ENCODE peak calls at places on chromosomes 6 and 20, in eight cellular contexts. A is mucosa of descending colon, Y is choroid plexus epithelial cell, D is AG04450, R is dorsolateral prefrontal cortex, V is transverse colon, M is IMR-90, E is ovary. U is an unnamed sample.

GRCh38 chr20:7940341-7940740 is at the start of gene HAO1:
- DNase-seq in A (no peak), Y (no peak), D (no peak), R (no peak), V (no peak), M (no peak), E (no peak), U (no peak)

GRCh38 chr6:125950293-125950692 is 6.3 kb upstream of the HINT3 start:
- DNase-seq in A (no peak), Y (peak; percentile 71), D (no peak), R (no peak), V (no peak), M (peak; percentile 84), E (no peak), U (peak; percentile 65)

GRCh38 chr6:1624848-1625341 is 15.2 kb downstream of the FOXC1 start:
- DNase-seq in A (no peak), Y (no peak), D (no peak), R (no peak), V (no peak), M (peak; percentile 62), E (no peak), U (peak; percentile 35)

GRCh38 chr20:7935027-7935551 is 5.2 kb downstream of the HAO1 start:
- DNase-seq in A (no peak), Y (no peak), D (no peak), R (no peak), V (no peak), M (no peak), E (no peak), U (no peak)

GRCh38 chr6:149988550-149989336 is 25.0 kb downstream of the ULBP1 start:
- DNase-seq in A (no peak), Y (no peak), D (no peak), R (no peak), V (no peak), M (no peak), E (no peak), U (no peak)

GRCh38 chr6:169216830-169217229 is 36.8 kb downstream of the THBS2 start:
- DNase-seq in A (no peak), Y (no peak), D (no peak), R (no peak), V (no peak), M (no peak), E (no peak), U (peak; percentile 66)

GRCh38 chr6:135869857-135870256 is 18.4 kb downstream of the PDE7B start:
- DNase-seq in A (no peak), Y (no peak), D (no peak), R (no peak), V (no peak), M (peak; percentile 30), E (no peak), U (no peak)

GRCh38 chr20:34931771-34932170 is 23.8 kb downstream of the GSS start:
- DNase-seq in A (no peak), Y (no peak), D (no peak), R (no peak), V (no peak), M (no peak), E (no peak), U (no peak)

GRCh38 chr6:32614366-32615081 is 22.7 kb upstream of the HLA-DQA1 start:
- DNase-seq in A (no peak), Y (no peak), D (no peak), R (no peak), V (no peak), M (no peak), E (no peak), U (no peak)

GRCh38 chr20:17658648-17658993 is 23.4 kb downstream of the RRBP1 start:
- DNase-seq in A (no peak), Y (no peak), D (no peak), R (no peak), V (no peak), M (no peak), E (no peak), U (no peak)

GRCh38 chr6:110561016-110561396 is 84.6 kb upstream of the SLC22A16 start:
- DNase-seq in A (no peak), Y (no peak), D (no peak), R (no peak), V (no peak), M (no peak), E (no peak), U (no peak)

GRCh38 chr6:27795697-27796494 is 116.3 kb downstream of the OR2B2 start:
- DNase-seq in A (no peak), Y (peak; percentile 94), D (peak; percentile 84), R (peak; percentile 40), V (no peak), M (peak; percentile 89), E (peak; percentile 37), U (peak; percentile 95)

GRCh38 chr6:53410508-53411258 is 61.9 kb upstream of the ELOVL5 start:
- DNase-seq in A (peak; percentile 48), Y (peak; percentile 69), D (no peak), R (no peak), V (peak; percentile 29), M (peak; percentile 33), E (peak; percentile 19), U (peak; percentile 51)

GRCh38 chr6:96862560-96862959 is 25.3 kb upstream of the GPR63 start:
- DNase-seq in A (no peak), Y (no peak), D (no peak), R (no peak), V (no peak), M (no peak), E (no peak), U (no peak)

GRCh38 chr6:106156863-106157262 is 70.7 kb downstream of the PRDM1 start:
- DNase-seq in A (no peak), Y (no peak), D (no peak), R (no peak), V (no peak), M (no peak), E (no peak), U (no peak)

GRCh38 chr20:58137651-58138265 is 90.7 kb downstream of the ANKRD60 start:
- DNase-seq in A (no peak), Y (no peak), D (no peak), R (no peak), V (no peak), M (no peak), E (no peak), U (no peak)

DNA sequence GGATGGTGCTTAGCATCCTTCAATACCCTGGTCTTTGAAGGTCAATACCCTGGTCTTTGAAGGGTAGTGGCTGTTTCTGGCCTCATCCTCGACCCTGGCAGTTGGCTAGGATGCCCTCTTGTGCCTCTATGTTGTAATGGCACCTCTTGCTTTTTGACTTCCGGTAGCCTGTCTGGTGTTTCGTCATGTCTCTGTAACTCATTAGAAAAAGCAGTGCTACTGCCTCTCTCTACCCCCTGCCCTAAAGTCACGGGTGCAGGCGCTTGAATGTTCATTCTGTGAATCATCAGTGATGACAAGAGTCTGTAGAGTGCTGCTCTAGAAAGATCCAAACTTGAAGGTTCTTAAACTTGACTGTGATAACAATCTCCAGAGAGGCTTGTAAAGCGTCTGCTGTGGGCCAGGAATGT is 28.3 kb downstream of the RSPO4 start:
- DNase-seq in A (no peak), Y (peak; percentile 50), D (no peak), R (no peak), V (peak; percentile 12), M (peak; percentile 10), E (no peak), U (peak; percentile 67)
- TF ChIP-seq CTCF in A (no peak), Y (peak; percentile 36), D (peak; percentile 27), R (no peak), V (peak; percentile 23), M (peak; percentile 28), E (no peak), U (peak; percentile 45)

DNA sequence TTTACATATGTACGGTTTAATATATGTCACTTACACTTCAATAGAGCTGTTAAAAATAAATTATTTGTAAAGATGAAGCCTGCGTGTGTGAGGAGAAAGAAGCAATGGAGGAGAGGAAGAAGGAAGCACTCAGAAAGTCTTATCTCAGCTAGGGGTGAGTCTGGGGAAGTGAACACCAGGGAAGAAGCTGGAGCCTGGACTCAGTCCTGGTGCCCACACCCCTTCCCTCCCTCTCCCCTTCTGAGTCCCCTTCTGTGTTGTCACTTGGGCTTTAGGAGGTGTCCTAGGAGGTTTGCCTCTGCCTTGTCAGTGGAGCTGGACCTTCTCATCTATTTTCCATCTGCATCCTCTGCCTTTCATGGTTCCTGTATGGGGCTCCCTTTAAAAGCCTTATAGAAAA is 1.9 kb downstream of the SIRPB2 start:
- DNase-seq in A (no peak), Y (no peak), D (no peak), R (no peak), V (no peak), M (no peak), E (no peak), U (no peak)
- H3K4me3 ChIP-seq in A (no peak overlapping the region), Y (no peak overlapping the region), D (no peak overlapping the region), R (peak overlapping the region; percentile 20), V (no peak overlapping the region), M (no peak overlapping the region), E (no peak overlapping the region), U (no peak overlapping the region)

DNA sequence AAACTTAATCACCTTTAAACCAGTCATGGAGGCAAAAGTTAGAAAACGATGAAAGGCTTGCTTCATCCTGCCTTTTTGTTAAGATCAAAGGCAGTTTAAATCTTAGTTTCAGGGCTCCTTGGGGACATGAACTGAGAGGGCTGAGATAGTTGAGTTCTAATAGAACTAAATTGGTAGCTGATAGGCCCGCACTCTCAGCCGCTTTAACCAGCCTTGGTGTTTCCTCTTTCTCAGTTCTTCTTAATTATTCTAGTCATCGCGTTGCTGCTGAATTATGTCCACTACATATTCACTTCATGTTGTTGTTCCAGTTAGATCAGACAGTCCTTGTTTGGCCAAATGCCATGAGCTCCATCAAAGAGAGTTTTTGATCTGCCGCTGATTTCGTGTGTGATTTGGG is 72.5 kb downstream of the ANKS1A start:
- DNase-seq in A (no peak), Y (no peak), D (no peak), R (no peak), V (no peak), M (no peak), E (no peak), U (no peak)
- TF ChIP-seq CTCF in A (no peak), Y (no peak), D (no peak), R (no peak), V (no peak), M (no peak), E (no peak), U (no peak)

GRCh38 chr6:163420315-163420667 is 5.8 kb downstream of the QKI start:
- DNase-seq in A (no peak), Y (peak; percentile 67), D (no peak), R (no peak), V (no peak), M (no peak), E (no peak), U (peak; percentile 31)

GRCh38 chr6:163419413-163420314 is 5.1 kb downstream of the QKI start:
- DNase-seq in A (no peak), Y (peak; percentile 65), D (no peak), R (no peak), V (no peak), M (peak; percentile 44), E (no peak), U (peak; percentile 62)

GRCh38 chr6:163427498-163428254 is 13.2 kb downstream of the QKI start:
- DNase-seq in A (no peak), Y (peak; percentile 92), D (peak; percentile 44), R (no peak), V (no peak), M (peak; percentile 82), E (no peak), U (peak; percentile 91)

GRCh38 chr6:163422574-163422973 is 8.1 kb downstream of the QKI start:
- DNase-seq in A (no peak), Y (no peak), D (no peak), R (no peak), V (no peak), M (no peak), E (no peak), U (no peak)

DNA sequence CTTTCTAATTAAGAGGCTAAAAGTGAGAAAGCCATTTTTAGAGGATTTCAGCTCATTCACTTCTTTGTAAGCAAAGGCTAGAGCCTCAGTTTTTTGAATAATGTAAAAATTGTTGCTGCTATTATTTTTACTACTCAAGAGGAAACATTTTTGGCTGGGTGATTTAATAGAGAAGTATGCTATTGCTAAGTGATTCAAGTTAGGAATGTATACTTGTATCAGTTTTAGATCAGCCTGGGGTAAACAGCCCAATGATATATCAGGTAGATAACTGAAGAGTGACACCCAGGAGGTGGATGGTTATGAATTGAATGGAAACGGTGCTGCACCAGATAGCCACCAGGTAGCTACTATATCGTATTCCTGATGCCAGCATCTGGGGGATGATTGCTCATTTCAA is 9.2 kb downstream of the QKI start:
- DNase-seq in A (no peak), Y (no peak), D (no peak), R (no peak), V (no peak), M (peak; percentile 31), E (no peak), U (no peak)
- H3K4me3 ChIP-seq in A (no peak overlapping the region), Y (no peak overlapping the region), D (no peak overlapping the region), R (peak overlapping the region; percentile 93), V (no peak overlapping the region), M (no peak overlapping the region), E (no peak overlapping the region), U (no peak overlapping the region)